ENCODE peak calls at places on chromosomes 1 and 21, in four cellular contexts. O is SK-N-SH, Y is uterus, Z is heart right ventricle. G is an unnamed sample.
A peak's percentile ranks its signal among the peaks of the same experiment; 100 is the strongest.

GRCh38 chr1:61960999-61961398 is 218.7 kb downstream of the PATJ start:
- DNase-seq in O (no peak), Y (no peak), Z (no peak), G (no peak)

GRCh38 chr1:22846453-22846852 is 126.2 kb downstream of the LACTBL1 start:
- DNase-seq in O (no peak), Y (no peak), Z (no peak), G (no peak)

GRCh38 chr1:53642607-53643006 is 96.4 kb downstream of the GLIS1 start:
- DNase-seq in O (no peak), Y (no peak), Z (no peak), G (no peak)

GRCh38 chr1:46180082-46180616 is 3.9 kb upstream of the P3R3URF start:
- DNase-seq in O (no peak), Y (no peak), Z (no peak), G (peak; percentile 90)

GRCh38 chr1:154006136-154006535 is 15.6 kb downstream of the RPS27 start:
- DNase-seq in O (no peak), Y (no peak), Z (no peak), G (no peak)

GRCh38 chr1:43267291-43267805 is 2.4 kb upstream of the TMEM125 start:
- DNase-seq in O (no peak), Y (no peak), Z (no peak), G (no peak)

GRCh38 chr1:159854101-159854692 is 8.3 kb downstream of the VSIG8 start:
- DNase-seq in O (peak; percentile 72), Y (peak; percentile 71), Z (peak; percentile 86), G (peak; percentile 51)

GRCh38 chr1:158689110-158689509 is 2.6 kb upstream of the SPTA1 start:
- DNase-seq in O (no peak), Y (no peak), Z (no peak), G (no peak)

GRCh38 chr1:46529031-46529630 is 22.3 kb downstream of the KNCN start:
- DNase-seq in O (no peak), Y (no peak), Z (no peak), G (peak; percentile 87)

GRCh38 chr21:32492376-32492775 is 79.9 kb downstream of the EVA1C start:
- DNase-seq in O (no peak), Y (no peak), Z (no peak), G (no peak)

GRCh38 chr1:172742599-172743500 is 83.9 kb downstream of the FASLG start:
- DNase-seq in O (peak; percentile 36), Y (no peak), Z (no peak), G (no peak)

GRCh38 chr1:160781914-160782689 is 13.9 kb upstream of the LY9 start:
- DNase-seq in O (no peak), Y (no peak), Z (no peak), G (no peak)

GRCh38 chr1:197441990-197442389 is 173.9 kb downstream of the CRB1 start:
- DNase-seq in O (no peak), Y (no peak), Z (no peak), G (no peak)

GRCh38 chr1:15262003-15262377 is 15.0 kb downstream of the FHAD1 start:
- DNase-seq in O (no peak), Y (no peak), Z (no peak), G (no peak)

GRCh38 chr1:154176341-154176740 is 15.6 kb downstream of the TPM3 start:
- DNase-seq in O (no peak), Y (no peak), Z (peak; percentile 64), G (no peak)

GRCh38 chr1:11703357-11704225 is 12.1 kb downstream of the DRAXIN start:
- DNase-seq in O (no peak), Y (no peak), Z (no peak), G (no peak)
- H3K27ac ChIP-seq in O (no peak overlapping the region), Y (no peak overlapping the region), Z (no peak overlapping the region), G (no peak overlapping the region)

GRCh38 chr1:19812875-19813650 is 2.0 kb downstream of the RNF186 start:
- DNase-seq in O (no peak), Y (peak; percentile 27), Z (no peak), G (no peak)

GRCh38 chr1:19813651-19813960 is 1.5 kb downstream of the RNF186 start:
- DNase-seq in O (no peak), Y (no peak), Z (no peak), G (no peak)

GRCh38 chr1:19814244-19814661 is 830 bp downstream of the RNF186 start:
- DNase-seq in O (no peak), Y (no peak), Z (no peak), G (no peak)

GRCh38 chr1:19809044-19809750 is 5.9 kb downstream of the RNF186 start:
- DNase-seq in O (no peak), Y (no peak), Z (no peak), G (no peak)

DNA sequence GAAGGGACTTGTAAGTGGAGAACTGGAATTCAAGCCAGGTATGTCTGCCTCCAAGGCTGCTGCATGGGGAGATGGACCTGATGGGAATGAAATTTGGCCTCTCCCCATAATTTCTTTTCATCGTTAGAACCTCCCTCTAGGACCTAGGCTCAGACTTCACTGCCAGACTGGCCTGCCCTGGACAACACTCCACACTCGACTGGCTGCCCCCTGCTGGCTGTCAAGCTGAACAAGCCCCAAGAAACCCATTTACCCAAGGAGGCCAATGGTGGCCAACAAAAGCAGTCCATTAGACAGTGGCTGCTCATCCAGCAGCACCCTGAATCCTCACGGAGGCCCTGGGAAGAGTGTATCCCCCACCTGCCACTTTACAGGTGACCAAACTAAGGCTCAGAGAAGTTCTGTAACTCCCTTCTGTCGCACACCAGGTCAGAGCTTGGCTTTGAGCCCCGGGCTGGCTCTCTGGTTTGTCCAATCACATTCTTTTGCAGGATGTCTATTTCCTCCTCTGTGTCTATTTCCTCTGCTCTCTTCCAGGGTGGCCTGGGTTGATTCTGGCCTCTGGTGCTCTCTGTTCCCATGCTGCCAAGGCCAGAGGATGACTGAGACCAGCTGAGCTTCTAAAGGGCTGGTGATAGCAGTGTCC is 3.8 kb downstream of the RNF186 start:
- DNase-seq in O (peak; percentile 61), Y (no peak), Z (no peak), G (peak; percentile 75)
- TF ChIP-seq CTCF in O (peak; percentile 61), Y (no peak), Z (no peak), G (peak; percentile 84)

GRCh38 chr1:8396083-8396911 is 78.4 kb downstream of the SLC45A1 start:
- DNase-seq in O (no peak), Y (no peak), Z (no peak), G (no peak)
- H3K4me3 ChIP-seq in O (no peak overlapping the region), Y (no peak overlapping the region), Z (no peak overlapping the region), G (no peak overlapping the region)

GRCh38 chr1:191495040-191495439 is 663.2 kb upstream of the RGS18 start:
- DNase-seq in O (no peak), Y (no peak), Z (no peak), G (no peak)

GRCh38 chr1:191498825-191499224 is 659.4 kb upstream of the RGS18 start:
- DNase-seq in O (no peak), Y (no peak), Z (no peak), G (no peak)

GRCh38 chr1:191498318-191498717 is 659.9 kb upstream of the RGS18 start:
- DNase-seq in O (no peak), Y (no peak), Z (no peak), G (no peak)
- H3K27ac ChIP-seq in O (no peak overlapping the region), Y (no peak overlapping the region), Z (no peak overlapping the region), G (no peak overlapping the region)